ENCODE peak calls at places on chromosomes 12 and 14, in four cellular contexts. X, S, A and W are unnamed samples.
A peak's percentile ranks its signal among the peaks of the same experiment; 100 is the strongest.

GRCh38 chr12:132067182-132067581 is 76.9 kb downstream of the DDX51 start:
- DNase-seq in A (no peak), X (no peak), S (no peak), W (no peak)

GRCh38 chr12:105214670-105215375 is 21.2 kb downstream of the APPL2 start:
- DNase-seq in A (no peak), X (no peak), S (peak; percentile 70), W (no peak)

GRCh38 chr14:20489093-20489994 is 16.0 kb upstream of the RNASE10 start:
- DNase-seq in X (no peak), A (no peak), S (peak; percentile 73), W (no peak)

GRCh38 chr12:49808686-49809368 is 19.4 kb downstream of the NCKAP5L start:
- DNase-seq in X (no peak), A (no peak), S (no peak), W (no peak)

GRCh38 chr12:2794261-2794735 is 472 bp upstream of the FKBP4 start:
- DNase-seq in A (no peak), S (peak; percentile 51), X (no peak), W (no peak)

GRCh38 chr14:30177776-30178175 is 250.1 kb upstream of the PRKD1 start:
- DNase-seq in S (no peak), X (no peak), A (no peak), W (no peak)

GRCh38 chr12:31315089-31315725 is 10.7 kb downstream of the SINHCAF start:
- DNase-seq in A (no peak), X (no peak), S (no peak), W (no peak)

GRCh38 chr12:21651821-21652220 is 5.8 kb downstream of the LDHB start:
- DNase-seq in X (no peak), S (no peak), A (no peak), W (no peak)

GRCh38 chr12:96636895-96637294 is 147.5 kb downstream of the CFAP54 start:
- DNase-seq in X (no peak), S (no peak), A (no peak), W (no peak)

GRCh38 chr14:104977008-104977680 is 1.0 kb downstream of the AHNAK2 start:
- DNase-seq in X (no peak), S (peak; percentile 26), A (peak; percentile 34), W (no peak)

GRCh38 chr12:27284751-27285150 is 40.7 kb downstream of the STK38L start:
- DNase-seq in S (no peak), A (no peak), X (no peak), W (no peak)

GRCh38 chr14:49051328-49052060 is 534.7 kb downstream of the RPS29 start:
- DNase-seq in X (no peak), S (no peak), A (no peak), W (no peak)

GRCh38 chr12:42729532-42729895 is 140.0 kb upstream of the PRICKLE1 start:
- DNase-seq in A (no peak), X (no peak), S (no peak), W (no peak)

GRCh38 chr12:132471011-132471857 is 18.7 kb upstream of the FBRSL1 start:
- DNase-seq in S (no peak), A (no peak), X (no peak), W (no peak)

GRCh38 chr12:120055231-120055630 is 61.3 kb downstream of the RAB35 start:
- DNase-seq in S (peak; percentile 83), X (no peak), A (no peak), W (no peak)

GRCh38 chr12:113186033-113186365 is 478 bp downstream of the RITA1 start:
- DNase-seq in S (no peak), X (no peak), A (no peak), W (no peak)

GRCh38 chr12:58204086-58204485 is 262.7 kb downstream of the ATP23 start:
- DNase-seq in X (no peak), S (no peak), A (no peak), W (no peak)

GRCh38 chr12:112870267-112870980 is 36.3 kb upstream of the OAS1 start:
- DNase-seq in A (no peak), S (no peak), X (no peak), W (no peak)

GRCh38 chr12:109760930-109761630 is 47.5 kb downstream of the FAM222A start:
- DNase-seq in A (no peak), S (no peak), X (no peak), W (no peak)

GRCh38 chr12:67650127-67650495 is 1.6 kb downstream of the DYRK2 start:
- DNase-seq in A (peak; percentile 34), S (no peak), X (no peak), W (peak; percentile 47)

GRCh38 chr14:61911534-61911933 is 149.3 kb downstream of the SNAPC1 start:
- DNase-seq in A (no peak), X (no peak), S (no peak), W (no peak)

GRCh38 chr14:105368426-105368825 is 29.9 kb upstream of the TEX22 start:
- DNase-seq in S (no peak), X (no peak), A (no peak), W (no peak)

GRCh38 chr14:60106341-60106740 is 14.6 kb downstream of the PCNX4 start:
- DNase-seq in A (peak; percentile 38), X (no peak), S (no peak), W (no peak)

GRCh38 chr14:24816011-24816928 is 182.3 kb upstream of the GZMB start:
- DNase-seq in X (no peak), A (no peak), S (peak; percentile 83), W (peak; percentile 84)

GRCh38 chr14:49679271-49679670 is 8.7 kb downstream of the POLE2 start:
- DNase-seq in A (no peak), S (peak; percentile 80), X (no peak), W (no peak)

GRCh38 chr12:58414398-58414871 is 473.1 kb downstream of the ATP23 start:
- DNase-seq in X (no peak), S (peak; percentile 78), A (no peak), W (no peak)

GRCh38 chr14:48792376-48793024 is 793.7 kb downstream of the RPS29 start:
- DNase-seq in X (no peak), A (peak; percentile 36), S (no peak), W (no peak)

GRCh38 chr12:131137836-131138637 is 184.3 kb downstream of the ADGRD1 start:
- DNase-seq in A (no peak), S (no peak), X (no peak), W (no peak)

DNA sequence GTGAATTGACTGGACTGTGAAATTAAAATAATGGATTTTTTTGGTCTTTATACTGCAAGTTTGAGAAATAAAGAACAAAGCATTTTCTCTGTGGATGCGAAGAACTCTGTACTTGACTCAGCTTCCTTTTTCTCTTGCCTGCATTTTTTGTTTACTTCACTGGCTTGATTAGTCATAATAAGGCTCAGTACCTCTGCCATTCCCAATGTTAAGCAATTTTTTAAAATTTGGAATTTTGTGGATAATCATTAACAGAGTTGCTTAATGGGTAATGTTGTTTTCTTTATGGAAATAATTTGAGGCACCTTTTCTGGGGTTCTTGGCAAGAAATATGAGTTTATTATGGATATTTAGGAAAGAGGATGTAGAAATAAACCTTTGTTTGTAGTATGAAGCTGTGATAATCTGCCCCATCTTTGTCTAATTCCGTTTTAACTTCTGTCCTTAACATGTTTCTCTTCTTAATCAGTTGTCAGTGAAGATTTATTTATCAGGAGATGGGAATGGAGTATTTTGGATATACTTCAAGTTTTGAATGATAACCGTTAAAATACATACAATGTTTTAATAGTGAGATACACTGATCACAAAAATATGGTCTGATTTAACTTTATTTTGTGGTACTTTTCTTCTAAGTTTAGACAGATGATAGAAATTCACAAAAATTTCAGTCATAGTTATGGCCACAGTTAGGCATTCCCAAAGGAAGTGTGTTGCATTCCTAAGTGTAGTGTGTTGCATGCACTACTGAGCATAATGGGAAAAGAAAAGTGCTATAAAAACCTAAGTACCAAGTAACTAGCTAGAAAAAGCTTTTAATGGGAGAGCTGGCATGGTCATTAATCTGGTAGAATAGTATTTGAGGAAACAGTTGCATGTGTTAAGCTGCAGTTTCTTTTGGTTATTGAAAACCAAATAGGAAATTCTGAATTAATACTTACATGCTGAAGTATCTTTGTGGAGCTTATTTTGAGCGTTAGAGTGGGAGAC is 27.7 kb downstream of the WNK1 start:
- DNase-seq in A (no peak), S (peak; percentile 40), X (no peak), W (no peak)
- H3K4me3 ChIP-seq in A (no peak overlapping the region), S (no peak overlapping the region), X (no peak overlapping the region), W (no peak overlapping the region)

GRCh38 chr12:89709157-89709993 is 737 bp upstream of the ATP2B1 start:
- DNase-seq in S (peak; percentile 99), A (peak; percentile 99), X (peak; percentile 75), W (peak; percentile 98)

GRCh38 chr12:89707992-89708792 is 446 bp downstream of the ATP2B1 start:
- DNase-seq in X (no peak), S (peak; percentile 20), A (peak; percentile 62), W (peak; percentile 32)

GRCh38 chr12:89707623-89707991 is 1.0 kb downstream of the ATP2B1 start:
- DNase-seq in X (no peak), S (peak; percentile 14), A (peak; percentile 44), W (peak; percentile 63)

GRCh38 chr12:89709994-89710872 is 1.6 kb upstream of the ATP2B1 start:
- DNase-seq in S (no peak), A (peak; percentile 76), X (no peak), W (peak; percentile 58)

GRCh38 chr12:89708793-89709156 is at the start of gene ATP2B1:
- DNase-seq in S (peak; percentile 90), A (peak; percentile 92), X (no peak), W (peak; percentile 86)
- TF ChIP-seq CTCF in S (no peak), A (no peak), X (no peak), W (no peak)

DNA sequence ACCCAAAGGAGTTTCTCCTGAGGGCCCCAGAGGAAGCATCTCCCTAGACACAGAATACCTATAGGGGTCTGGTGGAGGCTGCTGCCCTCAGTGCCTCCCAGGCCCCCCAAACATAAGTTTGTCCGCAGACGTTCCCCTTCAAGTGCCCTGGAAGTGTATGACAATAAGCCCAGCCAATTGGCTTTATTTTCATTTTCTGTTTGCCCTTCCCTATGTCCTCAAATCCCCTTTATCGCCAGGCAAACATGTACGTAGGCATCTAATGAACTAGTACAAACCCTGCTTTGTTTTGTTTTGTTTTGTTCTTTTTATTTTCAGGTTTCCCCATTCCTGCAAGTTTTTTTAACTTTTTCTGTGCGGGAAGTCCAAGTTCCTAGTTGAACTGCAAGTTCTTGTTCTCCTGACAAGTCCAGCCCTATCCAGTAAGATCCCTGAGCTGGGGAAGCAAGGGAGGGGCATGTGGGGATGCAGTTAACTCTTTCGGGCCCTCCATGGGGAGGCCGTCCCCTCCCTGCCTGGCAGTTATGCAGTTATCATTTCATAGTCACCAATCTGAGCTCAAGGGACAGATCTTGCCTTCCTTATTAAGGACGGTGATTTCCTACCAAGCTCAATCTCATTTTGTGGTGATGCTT is 141.9 kb downstream of the KCNA5 start:
- DNase-seq in S (no peak), X (no peak), A (no peak), W (no peak)
- H3K4me3 ChIP-seq in S (no peak overlapping the region), X (no peak overlapping the region), A (no peak overlapping the region), W (no peak overlapping the region)

GRCh38 chr14:63212776-63213500 is 8.7 kb downstream of the RHOJ start:
- DNase-seq in A (no peak), X (no peak), S (no peak), W (no peak)

GRCh38 chr14:63214417-63215196 is 10.4 kb downstream of the RHOJ start:
- DNase-seq in S (no peak), A (no peak), X (no peak), W (no peak)

GRCh38 chr14:63210812-63211211 is 6.6 kb downstream of the RHOJ start:
- DNase-seq in X (no peak), S (no peak), A (no peak), W (no peak)

GRCh38 chr14:63209160-63209559 is 4.9 kb downstream of the RHOJ start:
- DNase-seq in S (peak; percentile 65), X (no peak), A (no peak), W (no peak)

DNA sequence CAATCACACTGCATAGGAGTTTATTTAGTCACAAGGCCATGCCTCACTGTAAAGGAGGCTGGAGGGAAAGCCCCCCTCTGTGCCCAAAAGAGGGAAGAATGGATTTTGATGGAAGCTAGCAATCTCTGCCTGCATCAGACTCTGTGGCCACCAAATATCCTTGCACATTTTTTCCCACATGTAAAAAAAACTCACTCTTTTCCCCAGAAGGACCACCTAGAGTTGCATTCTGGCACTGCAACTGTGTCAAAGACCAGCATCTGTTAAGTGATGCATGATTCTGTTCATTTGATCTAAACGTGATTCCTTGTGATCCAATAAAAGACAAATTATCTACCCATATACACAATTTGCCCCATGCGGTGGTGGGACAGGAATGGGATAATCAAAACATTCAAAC is 8.0 kb downstream of the RHOJ start:
- DNase-seq in A (no peak), X (no peak), S (no peak), W (no peak)
- TF ChIP-seq CTCF in A (no peak), X (no peak), S (peak; percentile 20), W (no peak)